ENCODE peak calls at places on chromosomes 5 and 9, in four cellular contexts. One of them, this sample, is unnamed.
A peak's percentile ranks its signal among the peaks of the same experiment; 100 is the strongest.

GRCh38 chr9:35844628-35845301 is 15.7 kb downstream of the TMEM8B start:
- DNase-seq in choroid plexus epithelial cell: peak; percentile 86
- DNase-seq in mesenchymal stem cell: peak; percentile 84
- DNase-seq in AG04450: peak; percentile 77
- DNase-seq in this sample: peak; percentile 42

GRCh38 chr9:14715102-14715501 is 7.4 kb downstream of the CER1 start:
- DNase-seq in choroid plexus epithelial cell: peak; percentile 67
- DNase-seq in mesenchymal stem cell: no peak
- DNase-seq in AG04450: no peak
- DNase-seq in this sample: no peak

GRCh38 chr9:109893222-109893621 is 113.2 kb downstream of the PALM2AKAP2 start:
- DNase-seq in choroid plexus epithelial cell: peak; percentile 37
- DNase-seq in mesenchymal stem cell: no peak
- DNase-seq in AG04450: no peak
- DNase-seq in this sample: no peak

GRCh38 chr5:175796536-175797499 is 74.6 kb upstream of the CPLX2 start:
- DNase-seq in choroid plexus epithelial cell: peak; percentile 85
- DNase-seq in mesenchymal stem cell: peak; percentile 83
- DNase-seq in AG04450: peak; percentile 53
- DNase-seq in this sample: peak; percentile 8

GRCh38 chr5:170563808-170564207 is 60.0 kb downstream of the KCNIP1 start:
- DNase-seq in choroid plexus epithelial cell: no peak
- DNase-seq in mesenchymal stem cell: no peak
- DNase-seq in AG04450: no peak
- DNase-seq in this sample: no peak

GRCh38 chr5:119943148-119943547 is 313.8 kb downstream of the FAM170A start:
- DNase-seq in choroid plexus epithelial cell: peak; percentile 69
- DNase-seq in mesenchymal stem cell: peak; percentile 28
- DNase-seq in AG04450: no peak
- DNase-seq in this sample: peak; percentile 2

GRCh38 chr5:159768243-159768642 is 148.0 kb upstream of the ADRA1B start:
- DNase-seq in choroid plexus epithelial cell: peak; percentile 31
- DNase-seq in mesenchymal stem cell: no peak
- DNase-seq in AG04450: no peak
- DNase-seq in this sample: no peak

GRCh38 chr9:14216612-14217194 is 97.2 kb downstream of the NFIB start:
- DNase-seq in choroid plexus epithelial cell: no peak
- DNase-seq in mesenchymal stem cell: no peak
- DNase-seq in AG04450: no peak
- DNase-seq in this sample: no peak

GRCh38 chr9:104494808-104495207 is 9.3 kb upstream of the OR13F1 start:
- DNase-seq in choroid plexus epithelial cell: peak; percentile 11
- DNase-seq in mesenchymal stem cell: no peak
- DNase-seq in AG04450: no peak
- DNase-seq in this sample: no peak

GRCh38 chr9:21160178-21160577 is 6.3 kb downstream of the IFNA21 start:
- DNase-seq in choroid plexus epithelial cell: peak; percentile 51
- DNase-seq in mesenchymal stem cell: peak; percentile 44
- DNase-seq in AG04450: no peak
- DNase-seq in this sample: no peak

GRCh38 chr5:15105799-15106393 is 234.3 kb upstream of the ANKH start:
- DNase-seq in choroid plexus epithelial cell: peak; percentile 80
- DNase-seq in mesenchymal stem cell: peak; percentile 56
- DNase-seq in AG04450: no peak
- DNase-seq in this sample: no peak

GRCh38 chr9:120439147-120439546 is 140.8 kb downstream of the CDK5RAP2 start:
- DNase-seq in choroid plexus epithelial cell: peak; percentile 63
- DNase-seq in mesenchymal stem cell: no peak
- DNase-seq in AG04450: no peak
- DNase-seq in this sample: no peak

GRCh38 chr5:141369994-141370848 is at the start of gene PCDHGB3:
- DNase-seq in choroid plexus epithelial cell: peak; percentile 64
- DNase-seq in mesenchymal stem cell: no peak
- DNase-seq in AG04450: no peak
- DNase-seq in this sample: no peak

GRCh38 chr9:137021979-137022619 is 5.9 kb downstream of the ABCA2 start:
- DNase-seq in choroid plexus epithelial cell: peak; percentile 65
- DNase-seq in mesenchymal stem cell: peak; percentile 61
- DNase-seq in AG04450: no peak
- DNase-seq in this sample: no peak